ENCODE peak calls at places on chromosomes 7 and 10, in six cellular contexts. D is activated CD4-positive, alpha-beta T cell treated with anti-CD3 and anti-CD28 coated beads for 48 hours; H is ureter; C is posterior cingulate gyrus; Z is HL-60; J is nephron progenitor cell. N is an unnamed sample.

GRCh38 chr7:128881458-128882125 is 18.9 kb downstream of the ATP6V1F start:
- DNase-seq in D (no peak), H (no peak), C (no peak), Z (no peak), J (no peak), N (no peak)

GRCh38 chr7:95847061-95847460 is 74.7 kb downstream of the DYNC1I1 start:
- DNase-seq in D (no peak), H (no peak), C (no peak), Z (no peak), J (no peak), N (no peak)

GRCh38 chr7:80641548-80641947 is 3.1 kb downstream of the CD36 start:
- DNase-seq in D (no peak), H (no peak), C (no peak), Z (no peak), J (no peak), N (no peak)

GRCh38 chr10:69863580-69863979 is 61.9 kb downstream of the COL13A1 start:
- DNase-seq in D (no peak), H (no peak), C (no peak), Z (no peak), J (no peak), N (no peak)

GRCh38 chr10:128032466-128032865 is 93.8 kb downstream of the MKI67 start:
- DNase-seq in D (no peak), H (no peak), C (no peak), Z (no peak), J (no peak), N (no peak)

GRCh38 chr10:1521741-1522140 is 215.6 kb downstream of the ADARB2 start:
- DNase-seq in D (no peak), H (no peak), C (no peak), Z (no peak), J (no peak), N (no peak)

GRCh38 chr10:1462994-1463633 is 274.2 kb downstream of the ADARB2 start:
- DNase-seq in D (no peak), H (no peak), C (no peak), Z (no peak), J (no peak), N (no peak)

GRCh38 chr7:149023662-149024061 is 4.6 kb downstream of the PDIA4 start:
- DNase-seq in D (no peak), H (no peak), C (no peak), Z (no peak), J (no peak), N (no peak)

GRCh38 chr10:112775892-112776679 is 174.0 kb upstream of the TCF7L2 start:
- DNase-seq in D (no peak), H (no peak), C (no peak), Z (no peak), J (no peak), N (peak)

GRCh38 chr10:97238855-97239254 is 53.1 kb upstream of the SLIT1 start:
- DNase-seq in D (no peak), H (no peak), C (no peak), Z (no peak), J (no peak), N (no peak)

GRCh38 chr7:51071427-51071826 is 245.2 kb downstream of the COBL start:
- DNase-seq in D (no peak), H (no peak), C (no peak), Z (no peak), J (no peak), N (no peak)

GRCh38 chr10:129372168-129372567 is 94.9 kb upstream of the MGMT start:
- DNase-seq in D (no peak), H (no peak), C (no peak), Z (no peak), J (no peak), N (no peak)

GRCh38 chr7:27091125-27091524 is 4.7 kb downstream of the HOXA1 start:
- DNase-seq in D (no peak), H (no peak), C (no peak), Z (no peak), J (no peak), N (no peak)

GRCh38 chr7:77653572-77653971 is 42.7 kb upstream of the RSBN1L start:
- DNase-seq in D (no peak), H (no peak), C (no peak), Z (no peak), J (no peak), N (no peak)

GRCh38 chr10:86855503-86855902 is 99.1 kb downstream of the BMPR1A start:
- DNase-seq in D (no peak), H (no peak), C (no peak), Z (no peak), J (no peak), N (no peak)

GRCh38 chr7:1024331-1024761 is 20.0 kb upstream of the GPR146 start:
- DNase-seq in D (no peak), H (no peak), C (no peak), Z (peak), J (no peak), N (no peak)

GRCh38 chr7:55309040-55309991 is 55.8 kb upstream of the LANCL2 start:
- DNase-seq in D (peak), H (no peak), C (no peak), Z (peak), J (no peak), N (no peak)

GRCh38 chr7:34756691-34757090 is 98.7 kb downstream of the NPSR1 start:
- DNase-seq in D (no peak), H (no peak), C (no peak), Z (no peak), J (no peak), N (no peak)

GRCh38 chr7:34313289-34313688 is 344.7 kb upstream of the NPSR1 start:
- DNase-seq in D (no peak), H (no peak), C (no peak), Z (no peak), J (no peak), N (no peak)

GRCh38 chr7:36661135-36661840 is 63.0 kb downstream of the AOAH start:
- DNase-seq in D (no peak), H (no peak), C (no peak), Z (no peak), J (no peak), N (no peak)

GRCh38 chr10:10792681-10793080 is 225.0 kb upstream of the CELF2 start:
- DNase-seq in D (no peak), H (no peak), C (no peak), Z (no peak), J (no peak), N (no peak)

GRCh38 chr10:102501201-102502028 is 1.1 kb downstream of the ACTR1A start:
- DNase-seq in D (no peak), H (no peak), C (no peak), Z (no peak), J (no peak), N (no peak)

GRCh38 chr7:154743211-154743610 is 259.7 kb downstream of the PAXIP1 start:
- DNase-seq in D (no peak), H (no peak), C (no peak), Z (no peak), J (no peak), N (no peak)

GRCh38 chr7:26443006-26443405 is 151.3 kb downstream of the SNX10 start:
- DNase-seq in D (no peak), H (no peak), C (no peak), Z (no peak), J (no peak), N (no peak)

GRCh38 chr7:40330408-40330807 is 195.6 kb downstream of the SUGCT start:
- DNase-seq in D (no peak), H (no peak), C (no peak), Z (no peak), J (no peak), N (no peak)

GRCh38 chr10:97442277-97442676 is 3.5 kb downstream of the EXOSC1 start:
- DNase-seq in D (no peak), H (no peak), C (no peak), Z (no peak), J (no peak), N (no peak)